ENCODE peak calls at places on chromosomes 2 and 18, in ten cellular contexts. Q is activated T-helper 1 cell treated with Interleukin-2 at 50 U/mL for 16 hours, A is NCI-H2171 treated with DMSO at 0.1 percent for 48 hours, G is GM18507, H is A549, S is lower leg skin, D is cardiac muscle cell, B is amygdala, K is hippocampal formation, V is germinal center. W is an unnamed sample.

GRCh38 chr2:224983719-224984388 is 58.4 kb downstream of the DOCK10 start:
- DNase-seq in Q (no peak), A (no peak), G (no peak), H (no peak), S (no peak), D (peak), B (peak), K (peak), V (no peak), W (no peak)

GRCh38 chr2:69589973-69590652 is 53.4 kb downstream of the AAK1 start:
- DNase-seq in Q (no peak), A (no peak), G (no peak), H (no peak), S (no peak), D (peak), B (no peak), K (no peak), V (no peak), W (no peak)

GRCh38 chr18:23689616-23690504 is 607 bp downstream of the LAMA3 start:
- DNase-seq in Q (no peak), A (peak), G (no peak), H (peak), S (peak), D (no peak), B (no peak), K (no peak), V (no peak), W (peak)

GRCh38 chr18:34729740-34730338 is 19.7 kb downstream of the DTNA start:
- DNase-seq in Q (no peak), A (no peak), G (no peak), H (no peak), S (no peak), D (no peak), B (no peak), K (no peak), V (no peak), W (no peak)

GRCh38 chr2:45892236-45892701 is 240.8 kb downstream of the PRKCE start:
- DNase-seq in Q (no peak), A (peak), G (no peak), H (no peak), S (no peak), D (peak), B (no peak), K (no peak), V (no peak), W (no peak)

GRCh38 chr18:46332956-46333355 is 228.8 kb downstream of the HAUS1 start:
- DNase-seq in Q (no peak), A (peak), G (no peak), H (no peak), S (peak), D (no peak), B (no peak), K (no peak), V (no peak), W (peak)

GRCh38 chr2:22487036-22487435 is 897.9 kb upstream of the KLHL29 start:
- DNase-seq in Q (no peak), A (no peak), G (no peak), H (no peak), S (no peak), D (no peak), B (no peak), K (no peak), V (no peak), W (no peak)

GRCh38 chr2:13583609-13584008 is 866.9 kb downstream of the TRIB2 start:
- DNase-seq in Q (no peak), A (no peak), G (no peak), H (no peak), S (no peak), D (no peak), B (no peak), K (no peak), V (no peak), W (no peak)

GRCh38 chr2:241272722-241273551 is 42.5 kb downstream of the HDLBP start:
- DNase-seq in Q (no peak), A (peak), G (peak), H (no peak), S (peak), D (peak), B (peak), K (peak), V (peak), W (peak)

GRCh38 chr2:10124538-10125045 is 2.1 kb downstream of the RRM2 start:
- DNase-seq in Q (no peak), A (peak), G (no peak), H (no peak), S (no peak), D (peak), B (no peak), K (no peak), V (peak), W (no peak)

GRCh38 chr2:8661736-8662135 is 20.1 kb upstream of the ID2 start:
- DNase-seq in Q (no peak), A (peak), G (no peak), H (no peak), S (peak), D (peak), B (no peak), K (no peak), V (no peak), W (no peak)

GRCh38 chr2:216787851-216788250 is 72.0 kb downstream of the TNP1 start:
- DNase-seq in Q (no peak), A (no peak), G (no peak), H (no peak), S (peak), D (no peak), B (no peak), K (no peak), V (no peak), W (no peak)

GRCh38 chr2:69652206-69652605 is 8.7 kb upstream of the AAK1 start:
- DNase-seq in Q (no peak), A (no peak), G (no peak), H (peak), S (no peak), D (no peak), B (no peak), K (no peak), V (no peak), W (no peak)

GRCh38 chr18:33751613-33752221 is 173.7 kb downstream of the ASXL3 start:
- DNase-seq in Q (no peak), A (peak), G (no peak), H (no peak), S (no peak), D (peak), B (no peak), K (no peak), V (no peak), W (no peak)

GRCh38 chr2:344811-345210 is 56.9 kb upstream of the ALKAL2 start:
- DNase-seq in Q (no peak), A (no peak), G (no peak), H (no peak), S (no peak), D (no peak), B (no peak), K (no peak), V (no peak), W (no peak)

W was measured in glutamatergic neuron.